ENCODE peak calls at places on chromosomes 13 and 19, in eight cellular contexts. M, V, K, N, R, W, Z and E are unnamed samples.

GRCh38 chr13:107348471-107348870 is 780.5 kb upstream of the ARGLU1 start:
- DNase-seq in K (no peak), R (no peak), N (no peak), V (no peak), Z (no peak), M (no peak), W (peak), E (no peak)

GRCh38 chr13:30159446-30159839 is 147.9 kb downstream of the KATNAL1 start:
- DNase-seq in M (no peak), N (no peak), K (no peak), Z (no peak), W (peak), R (no peak), V (peak), E (no peak)

GRCh38 chr19:19554074-19555023 is 16.3 kb downstream of the CILP2 start:
- DNase-seq in W (peak), Z (no peak), N (no peak), V (peak), M (no peak), K (peak), R (peak), E (peak)

GRCh38 chr19:30225615-30226463 is 146.3 kb upstream of the ZNF536 start:
- DNase-seq in K (no peak), N (no peak), R (no peak), W (no peak), M (no peak), Z (no peak), V (no peak), E (no peak)

GRCh38 chr13:26045123-26045522 is 6.7 kb downstream of the SHISA2 start:
- DNase-seq in V (no peak), Z (no peak), R (no peak), W (no peak), M (no peak), K (no peak), N (no peak), E (no peak)

GRCh38 chr13:24261566-24261965 is 47.8 kb upstream of the C1QTNF9 start:
- DNase-seq in M (no peak), K (no peak), V (no peak), R (no peak), Z (no peak), W (no peak), N (no peak), E (no peak)

GRCh38 chr13:101706651-101707050 is 254.2 kb downstream of the ITGBL1 start:
- DNase-seq in N (no peak), K (no peak), M (no peak), W (peak), R (no peak), V (peak), Z (no peak), E (no peak)

GRCh38 chr13:26112843-26113242 is 61.0 kb upstream of the SHISA2 start:
- DNase-seq in K (no peak), R (no peak), N (no peak), W (peak), Z (no peak), V (peak), M (no peak), E (no peak)

GRCh38 chr13:44211753-44212152 is 161.9 kb upstream of the SERP2 start:
- DNase-seq in N (no peak), Z (peak), K (no peak), W (no peak), V (no peak), R (no peak), M (no peak), E (no peak)

GRCh38 chr13:29369060-29369743 is 226.3 kb downstream of the SLC7A1 start:
- DNase-seq in K (no peak), V (peak), R (no peak), M (no peak), Z (no peak), N (no peak), W (peak), E (no peak)

GRCh38 chr19:29525901-29526729 is at the start of gene VSTM2B:
- DNase-seq in N (no peak), V (no peak), K (no peak), R (no peak), Z (no peak), W (no peak), M (no peak), E (no peak)

GRCh38 chr19:50798116-50798942 is 8.1 kb downstream of the ACP4 start:
- DNase-seq in N (no peak), Z (no peak), M (no peak), K (no peak), V (no peak), R (no peak), W (no peak), E (no peak)

GRCh38 chr19:33204136-33204973 is 10.2 kb downstream of the LRP3 start:
- DNase-seq in V (no peak), M (no peak), R (no peak), W (no peak), Z (no peak), K (no peak), N (no peak), E (no peak)

GRCh38 chr13:110981379-110981778 is 66.5 kb upstream of the ANKRD10 start:
- DNase-seq in W (no peak), K (no peak), R (no peak), Z (no peak), V (no peak), N (no peak), M (no peak), E (no peak)

GRCh38 chr19:12871681-12872080 is 9.6 kb downstream of the DNASE2 start:
- DNase-seq in N (no peak), K (no peak), Z (no peak), R (no peak), V (no peak), M (no peak), W (no peak), E (no peak)

GRCh38 chr13:21139374-21139773 is 37.0 kb downstream of the SKA3 start:
- DNase-seq in Z (no peak), R (no peak), V (no peak), M (no peak), W (no peak), N (no peak), K (peak), E (no peak)

GRCh38 chr19:5966215-5966614 is 11.7 kb downstream of the RANBP3 start:
- DNase-seq in Z (no peak), R (no peak), M (no peak), V (no peak), W (peak), N (no peak), K (no peak), E (no peak)

GRCh38 chr19:2255112-2255845 is 938 bp downstream of the JSRP1 start:
- DNase-seq in V (no peak), Z (no peak), K (no peak), R (no peak), M (no peak), W (no peak), N (peak), E (no peak)

GRCh38 chr19:16386619-16387240 is 62.1 kb downstream of the KLF2 start:
- DNase-seq in V (peak), W (peak), K (peak), M (no peak), R (no peak), Z (peak), N (no peak), E (peak)

GRCh38 chr13:23159587-23160240 is 21.1 kb upstream of the SGCG start:
- DNase-seq in N (no peak), K (no peak), R (no peak), V (no peak), M (no peak), W (no peak), Z (no peak), E (no peak)

GRCh38 chr19:51375504-51376221 is 3.2 kb upstream of the NKG7 start:
- DNase-seq in K (no peak), M (no peak), Z (no peak), R (no peak), V (no peak), W (no peak), N (no peak), E (no peak)

GRCh38 chr13:28583661-28584091 is 75.3 kb upstream of the POMP start:
- DNase-seq in Z (no peak), K (no peak), R (no peak), N (no peak), W (peak), V (no peak), M (no peak), E (no peak)

GRCh38 chr19:14187586-14187985 is 18.4 kb downstream of the ADGRL1 start:
- DNase-seq in V (no peak), Z (no peak), K (no peak), W (no peak), R (no peak), M (no peak), N (no peak), E (no peak)

GRCh38 chr19:46180701-46181385 is 32.8 kb downstream of the IGFL2 start:
- DNase-seq in V (peak), R (no peak), Z (no peak), M (no peak), K (no peak), N (no peak), W (peak), E (no peak)

GRCh38 chr19:52992109-52993004 is 21.4 kb upstream of the ERVV-1 start:
- DNase-seq in R (peak), W (peak), K (peak), M (no peak), V (peak), Z (no peak), N (no peak), E (peak)

GRCh38 chr13:103222683-103223082 is 156.5 kb upstream of the SLC10A2 start:
- DNase-seq in W (no peak), K (no peak), Z (no peak), V (no peak), R (no peak), N (no peak), M (no peak), E (no peak)

GRCh38 chr19:35868823-35869326 is 501 bp downstream of the APLP1 start:
- DNase-seq in W (no peak), K (no peak), V (no peak), M (no peak), N (no peak), R (no peak), Z (no peak), E (no peak)

GRCh38 chr13:57787058-57787791 is 155.7 kb downstream of the PCDH17 start:
- DNase-seq in W (no peak), Z (no peak), R (no peak), M (peak), K (no peak), V (no peak), N (no peak), E (no peak)

GRCh38 chr19:45769821-45770191 is 754 bp upstream of the SIX5 start:
- DNase-seq in R (peak), M (no peak), K (peak), N (no peak), V (peak), W (peak), Z (peak), E (peak)

GRCh38 chr13:51269039-51269438 is 46.8 kb downstream of the FAM124A start:
- DNase-seq in M (no peak), V (peak), W (peak), Z (no peak), N (no peak), R (no peak), K (no peak), E (no peak)